ENCODE peak calls at places on chromosomes 2 and 18, in nine cellular contexts. Y is CD4-positive, alpha-beta T cell; K is hepatocyte; P is T-helper 1 cell; D is skeletal muscle cell; T is cardiac fibroblast; V is activated CD4-positive, alpha-beta T cell treated with anti-CD3 and anti-CD28 coated beads, Interleukin-2, amount 10 ng/mL, durations not matched to agents 7 days and 5 days; G is H4; Z is lower leg skin. X is an unnamed sample.

GRCh38 chr2:19255481-19255880 is 102.9 kb downstream of the OSR1 start:
- DNase-seq in Y (no peak), K (no peak), P (no peak), D (no peak), T (no peak), V (no peak), G (no peak), Z (no peak), X (no peak)

GRCh38 chr18:49178736-49179135 is 228.0 kb upstream of the SMAD7 start:
- DNase-seq in Y (no peak), K (peak), P (no peak), D (no peak), T (peak), V (no peak), G (no peak), Z (no peak), X (no peak)

GRCh38 chr2:147345246-147345645 is 499.6 kb upstream of the ACVR2A start:
- DNase-seq in Y (no peak), K (peak), P (no peak), D (no peak), T (peak), V (no peak), G (no peak), Z (no peak), X (no peak)

GRCh38 chr18:78642561-78643398 is 336.8 kb upstream of the SALL3 start:
- DNase-seq in Y (no peak), K (no peak), P (no peak), D (no peak), T (no peak), V (no peak), G (no peak), Z (no peak), X (no peak)

GRCh38 chr18:50674307-50674706 is 114.4 kb downstream of the MAPK4 start:
- DNase-seq in Y (no peak), K (no peak), P (no peak), D (no peak), T (no peak), V (no peak), G (no peak), Z (no peak), X (no peak)

GRCh38 chr2:42336361-42336965 is 24.6 kb downstream of the COX7A2L start:
- DNase-seq in Y (no peak), K (no peak), P (no peak), D (no peak), T (no peak), V (no peak), G (no peak), Z (no peak), X (no peak)

GRCh38 chr2:240832205-240832727 is 12.2 kb upstream of the KIF1A start:
- DNase-seq in Y (peak), K (peak), P (peak), D (peak), T (peak), V (peak), G (peak), Z (peak), X (peak)

GRCh38 chr2:242098445-242099128 is 229.1 kb downstream of the RTP5 start:
- DNase-seq in Y (no peak), K (no peak), P (no peak), D (no peak), T (no peak), V (no peak), G (no peak), Z (no peak), X (peak)

GRCh38 chr2:127422631-127423475 is 4.6 kb downstream of the PROC start:
- DNase-seq in Y (no peak), K (peak), P (no peak), D (no peak), T (no peak), V (peak), G (no peak), Z (peak), X (no peak)

GRCh38 chr2:47211497-47212011 is 56.4 kb upstream of the STPG4 start:
- DNase-seq in Y (no peak), K (no peak), P (no peak), D (no peak), T (no peak), V (no peak), G (no peak), Z (no peak), X (no peak)

GRCh38 chr18:8480506-8481328 is 128.5 kb upstream of the RAB12 start:
- DNase-seq in Y (no peak), K (peak), P (no peak), D (no peak), T (peak), V (no peak), G (peak), Z (no peak), X (no peak)

GRCh38 chr2:220880623-220881022 is 691.5 kb downstream of the EPHA4 start:
- DNase-seq in Y (no peak), K (no peak), P (no peak), D (no peak), T (no peak), V (no peak), G (no peak), Z (no peak), X (no peak)

GRCh38 chr2:169184074-169184473 is 114.7 kb downstream of the DHRS9 start:
- DNase-seq in Y (no peak), K (no peak), P (no peak), D (no peak), T (peak), V (no peak), G (no peak), Z (no peak), X (no peak)

GRCh38 chr18:2982452-2983172 is 30.3 kb downstream of the LPIN2 start:
- DNase-seq in Y (no peak), K (peak), P (no peak), D (no peak), T (no peak), V (peak), G (no peak), Z (no peak), X (no peak)